ENCODE peak calls at places on chromosomes 16 and 17, in seven cellular contexts. A is midbrain; G is T-helper 17 cell; N is CD4-positive, CD25-positive, alpha-beta regulatory T cell; F is left ventricle myocardium inferior; P is fibroblast of pulmonary artery; C is AG10803. Y is an unnamed sample.

GRCh38 chr16:64167851-64168770 is 953.8 kb downstream of the CDH11 start:
- DNase-seq in F (no peak), G (no peak), P (no peak), N (no peak), C (no peak), A (no peak), Y (no peak)

GRCh38 chr16:27169511-27170071 is 33.7 kb upstream of the KDM8 start:
- DNase-seq in F (no peak), C (peak; percentile 92), N (peak; percentile 60), P (peak; percentile 81), A (no peak), G (peak; percentile 68), Y (peak; percentile 74)

GRCh38 chr17:80720624-80721577 is 176.3 kb downstream of the RPTOR start:
- DNase-seq in G (peak; percentile 42), C (peak; percentile 58), P (peak; percentile 62), F (no peak), N (no peak), A (no peak), Y (peak; percentile 66)

GRCh38 chr17:82126479-82127314 is 28.7 kb upstream of the FASN start:
- DNase-seq in C (no peak), G (peak; percentile 85), F (no peak), N (peak; percentile 83), A (no peak), P (no peak), Y (peak; percentile 48)

GRCh38 chr17:8791248-8791909 is 7.8 kb downstream of the MFSD6L start:
- DNase-seq in A (no peak), P (no peak), N (no peak), F (no peak), G (no peak), C (no peak), Y (no peak)

GRCh38 chr17:72887917-72888316 is 204.6 kb downstream of the SLC39A11 start:
- DNase-seq in G (no peak), P (no peak), A (no peak), N (no peak), C (peak; percentile 27), F (no peak), Y (no peak)

GRCh38 chr17:80790981-80791742 is 200.5 kb upstream of the CHMP6 start:
- DNase-seq in A (no peak), G (no peak), C (no peak), N (no peak), F (no peak), P (no peak), Y (no peak)

GRCh38 chr17:58047751-58048150 is 35.5 kb upstream of the DYNLL2 start:
- DNase-seq in C (peak; percentile 70), P (no peak), F (no peak), N (no peak), G (no peak), A (no peak), Y (no peak)

GRCh38 chr17:58275417-58275816 is 5.3 kb downstream of the MPO start:
- DNase-seq in C (no peak), P (no peak), F (no peak), A (no peak), G (no peak), N (no peak), Y (no peak)

GRCh38 chr16:48156790-48157209 is 1.0 kb upstream of the ABCC12 start:
- DNase-seq in G (peak; percentile 67), P (peak; percentile 85), A (peak; percentile 80), F (peak; percentile 83), N (peak; percentile 63), C (peak; percentile 75), Y (peak; percentile 41)

GRCh38 chr16:85463228-85463611 is 149.9 kb upstream of the GSE1 start:
- DNase-seq in C (no peak), G (no peak), N (no peak), P (no peak), F (no peak), A (no peak), Y (no peak)

GRCh38 chr16:88833086-88833485 is 21.4 kb upstream of the APRT start:
- DNase-seq in A (no peak), F (no peak), C (no peak), P (no peak), N (no peak), G (no peak), Y (no peak)

GRCh38 chr17:9239821-9240658 is 218.7 kb downstream of the NTN1 start:
- DNase-seq in F (peak; percentile 82), G (peak; percentile 74), N (peak; percentile 55), C (peak; percentile 71), P (peak; percentile 57), A (peak; percentile 83), Y (peak; percentile 72)

GRCh38 chr17:8015957-8016631 is 13.7 kb downstream of the GUCY2D start:
- DNase-seq in N (no peak), G (no peak), P (no peak), C (no peak), A (no peak), F (no peak), Y (no peak)

GRCh38 chr16:84245933-84246678 is 6.3 kb upstream of the KCNG4 start:
- DNase-seq in F (no peak), C (no peak), N (no peak), P (no peak), A (no peak), G (no peak), Y (no peak)

GRCh38 chr17:81097943-81098308 is 63.0 kb downstream of the BAIAP2 start:
- DNase-seq in A (no peak), G (no peak), P (no peak), N (no peak), F (peak; percentile 34), C (peak; percentile 42), Y (no peak)

GRCh38 chr17:47851764-47852112 is 775 bp upstream of the SP6 start:
- DNase-seq in A (no peak), C (no peak), F (no peak), P (no peak), N (no peak), G (no peak), Y (no peak)

GRCh38 chr17:74962622-74963394 is 9.8 kb downstream of the HID1 start:
- DNase-seq in G (no peak), F (no peak), P (no peak), C (no peak), A (peak; percentile 73), N (no peak), Y (no peak)